ENCODE peak calls at places on chromosomes 16 and 17, in five cellular contexts. A is mammary epithelial cell, B is suprapubic skin, G is tibial nerve, R is fibroblast of mammary gland. H is an unnamed sample.

GRCh38 chr17:9875441-9875840 is 29.6 kb downstream of the RCVRN start:
- DNase-seq in A (no peak), B (no peak), G (no peak), R (peak), H (no peak)

GRCh38 chr17:33983824-33984574 is 271.1 kb upstream of the CCL2 start:
- DNase-seq in A (no peak), B (no peak), G (no peak), R (no peak), H (no peak)

GRCh38 chr16:89216315-89217137 is 977 bp upstream of the ZNF778 start:
- DNase-seq in A (peak), B (peak), G (peak), R (peak), H (peak)

GRCh38 chr17:77530591-77530990 is 389.8 kb downstream of the SEC14L1 start:
- DNase-seq in A (no peak), B (no peak), G (no peak), R (no peak), H (no peak)

GRCh38 chr17:18910326-18910725 is 41.6 kb upstream of the SLC5A10 start:
- DNase-seq in A (no peak), B (no peak), G (no peak), R (no peak), H (no peak)

GRCh38 chr17:50169121-50169764 is 3.4 kb downstream of the SGCA start:
- DNase-seq in A (peak), B (no peak), G (peak), R (peak), H (no peak)

GRCh38 chr16:89660146-89660545 is 2.5 kb downstream of the SPATA33 start:
- DNase-seq in A (no peak), B (no peak), G (no peak), R (no peak), H (no peak)

GRCh38 chr17:67274466-67274865 is 29.5 kb upstream of the HELZ start:
- DNase-seq in A (no peak), B (no peak), G (no peak), R (no peak), H (no peak)

GRCh38 chr17:7042507-7043194 is 1.2 kb downstream of the SLC16A11 start:
- DNase-seq in A (no peak), B (peak), G (no peak), R (no peak), H (no peak)

GRCh38 chr16:62010186-62010585 is 26.1 kb downstream of the CDH8 start:
- DNase-seq in A (no peak), B (no peak), G (no peak), R (no peak), H (no peak)
- TF ChIP-seq CTCF in A (no peak), B (no peak), G (no peak), R (no peak), H (no peak)

GRCh38 chr17:58247511-58248363 is 9.4 kb downstream of the LPO start:
- DNase-seq in A (no peak), B (no peak), G (no peak), R (no peak), H (no peak)

GRCh38 chr17:58250344-58251011 is 12.1 kb downstream of the LPO start:
- DNase-seq in A (no peak), B (no peak), G (no peak), R (no peak), H (no peak)

GRCh38 chr17:58248955-58249269 is 10.5 kb downstream of the LPO start:
- DNase-seq in A (no peak), B (no peak), G (no peak), R (no peak), H (no peak)

GRCh38 chr17:58252141-58252540 is 13.8 kb downstream of the LPO start:
- DNase-seq in A (no peak), B (no peak), G (no peak), R (no peak), H (no peak)

GRCh38 chr17:58249270-58250133 is 11.1 kb downstream of the LPO start:
- DNase-seq in A (peak), B (peak), G (no peak), R (peak), H (peak)
- TF ChIP-seq CTCF in A (peak), B (peak), G (peak), R (peak), H (no peak)

GRCh38 chr17:73691321-73691766 is 47.1 kb upstream of the SDK2 start:
- DNase-seq in A (no peak), B (no peak), G (no peak), R (no peak), H (no peak)

GRCh38 chr17:73693016-73693545 is 48.8 kb upstream of the SDK2 start:
- DNase-seq in A (no peak), B (no peak), G (no peak), R (no peak), H (no peak)

GRCh38 chr17:73689596-73690275 is 45.5 kb upstream of the SDK2 start:
- DNase-seq in A (no peak), B (no peak), G (no peak), R (no peak), H (no peak)

GRCh38 chr17:73686961-73687360 is 42.7 kb upstream of the SDK2 start:
- DNase-seq in A (no peak), B (no peak), G (no peak), R (no peak), H (no peak)

DNA sequence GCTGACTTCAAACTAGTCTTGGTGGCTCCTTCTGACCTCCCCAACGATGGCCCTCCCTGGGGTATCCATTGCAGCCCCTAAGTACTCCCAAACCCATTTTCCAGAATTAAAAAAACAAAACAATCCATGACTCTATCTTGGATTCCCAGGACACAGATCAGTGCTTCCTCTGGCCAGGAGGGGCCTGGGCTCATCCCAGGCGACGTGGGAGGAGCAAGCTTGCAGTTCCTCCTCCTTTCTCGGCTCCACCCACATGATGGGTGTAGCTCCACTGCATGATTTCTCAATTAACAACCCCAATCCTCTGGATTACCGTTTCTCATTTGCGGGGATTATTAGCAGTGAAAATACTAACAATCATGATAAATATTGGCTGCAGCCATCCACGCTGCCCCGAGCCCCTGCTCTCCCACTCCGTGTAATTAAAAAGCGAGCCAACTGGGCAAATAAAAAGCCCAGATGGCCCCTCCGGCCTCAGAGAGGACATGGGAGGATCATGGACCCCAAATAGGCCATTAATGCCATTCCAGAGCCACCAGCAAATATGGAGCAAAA is 46.4 kb upstream of the SDK2 start:
- DNase-seq in A (no peak), B (no peak), G (no peak), R (no peak), H (no peak)
- TF ChIP-seq CTCF in A (no peak), B (no peak), G (no peak), R (no peak), H (no peak)

GRCh38 chr16:53692146-53692545 is 11.5 kb downstream of the RPGRIP1L start:
- DNase-seq in A (no peak), B (no peak), G (no peak), R (no peak), H (no peak)
- TF ChIP-seq CTCF in A (peak), B (no peak), G (no peak), R (no peak), H (no peak)

GRCh38 chr17:79597996-79598557 is 12.8 kb downstream of the RBFOX3 start:
- DNase-seq in A (no peak), B (no peak), G (no peak), R (no peak), H (no peak)
- TF ChIP-seq CTCF in A (no peak), B (no peak), G (no peak), R (no peak), H (no peak)

GRCh38 chr17:1124238-1124699 is 55.5 kb downstream of the ABR start:
- DNase-seq in A (no peak), B (no peak), G (no peak), R (no peak), H (no peak)

GRCh38 chr17:1124896-1125774 is 54.6 kb downstream of the ABR start:
- DNase-seq in A (no peak), B (no peak), G (no peak), R (peak), H (no peak)

GRCh38 chr17:1122681-1123396 is 56.9 kb downstream of the ABR start:
- DNase-seq in A (peak), B (peak), G (peak), R (peak), H (peak)

GRCh38 chr17:1125775-1126120 is 54.0 kb downstream of the ABR start:
- DNase-seq in A (no peak), B (no peak), G (no peak), R (no peak), H (no peak)

GRCh38 chr17:1123397-1124237 is 56.2 kb downstream of the ABR start:
- DNase-seq in A (no peak), B (no peak), G (no peak), R (no peak), H (no peak)
- TF ChIP-seq CTCF in A (no peak), B (no peak), G (no peak), R (no peak), H (no peak)

GRCh38 chr16:66658143-66658859 is 38.2 kb downstream of the CMTM4 start:
- DNase-seq in A (no peak), B (no peak), G (no peak), R (no peak), H (no peak)
- TF ChIP-seq CTCF in A (no peak), B (no peak), G (no peak), R (no peak), H (no peak)

H was measured in omental fat pad.